ENCODE peak calls at places on chromosome 12, in nine cellular contexts. O is NCI-H1092 treated with DMSO at 0.1 percent for 48 hours; R is immature natural killer cell; H is fibroblast of mammary gland; K is upper lobe of right lung; Q is NT2/D1; M is GDM1; F is HCT116; N is naive thymus-derived CD8-positive, alpha-beta T cell. W is an unnamed sample.
A peak's percentile ranks its signal among the peaks of the same experiment; 100 is the strongest.

GRCh38 chr12:95173392-95174251 is 43.6 kb downstream of the FGD6 start:
- DNase-seq in O (no peak), R (no peak), H (peak; percentile 82), K (peak; percentile 74), Q (no peak), M (no peak), F (no peak), N (no peak), W (no peak)

GRCh38 chr12:131235871-131236271 is 282.2 kb downstream of the ADGRD1 start:
- DNase-seq in O (no peak), R (no peak), H (no peak), K (no peak), Q (no peak), M (no peak), F (no peak), N (no peak), W (no peak)

GRCh38 chr12:68040450-68041075 is 51.3 kb downstream of the IFNG-AS1 start:
- DNase-seq in O (peak; percentile 64), R (peak; percentile 76), H (peak; percentile 77), K (no peak), Q (peak; percentile 78), M (peak; percentile 53), F (peak; percentile 65), N (peak; percentile 72), W (peak; percentile 46)

GRCh38 chr12:10562306-10562933 is 51.0 kb downstream of the MAGOHB start:
- DNase-seq in O (peak; percentile 15), R (peak; percentile 63), H (peak; percentile 67), K (no peak), Q (peak; percentile 77), M (peak; percentile 0), F (peak; percentile 48), N (peak; percentile 68), W (no peak)

GRCh38 chr12:13044002-13044858 is at the start of gene FAM234B:
- DNase-seq in O (peak; percentile 75), R (peak; percentile 68), H (peak; percentile 88), K (peak; percentile 91), Q (peak; percentile 84), M (peak; percentile 2), F (peak; percentile 19), N (peak; percentile 68), W (no peak)

GRCh38 chr12:94208433-94208921 is 60.1 kb downstream of the PLXNC1 start:
- DNase-seq in O (no peak), R (no peak), H (peak; percentile 47), K (no peak), Q (no peak), M (no peak), F (no peak), N (no peak), W (no peak)

GRCh38 chr12:89333564-89334252 is 18.6 kb downstream of the DUSP6 start:
- DNase-seq in O (no peak), R (peak; percentile 40), H (no peak), K (no peak), Q (no peak), M (peak; percentile 54), F (no peak), N (no peak), W (no peak)

GRCh38 chr12:105013892-105014291 is 27.8 kb downstream of the NOPCHAP1 start:
- DNase-seq in O (no peak), R (no peak), H (peak; percentile 14), K (no peak), Q (no peak), M (no peak), F (no peak), N (no peak), W (no peak)

GRCh38 chr12:3086729-3087323 is 9.6 kb downstream of the TSPAN9 start:
- DNase-seq in O (no peak), R (no peak), H (no peak), K (no peak), Q (no peak), M (no peak), F (no peak), N (no peak), W (no peak)

GRCh38 chr12:59600174-59600573 is 4.3 kb downstream of the SLC16A7 start:
- DNase-seq in O (no peak), R (no peak), H (peak; percentile 79), K (no peak), Q (no peak), M (no peak), F (no peak), N (no peak), W (no peak)

GRCh38 chr12:79521576-79521975 is 169.2 kb downstream of the PAWR start:
- DNase-seq in O (no peak), R (no peak), H (no peak), K (no peak), Q (no peak), M (no peak), F (no peak), N (no peak), W (no peak)

GRCh38 chr12:76341436-76342030 is 6.7 kb downstream of the BBS10 start:
- DNase-seq in O (no peak), R (no peak), H (peak; percentile 56), K (no peak), Q (no peak), M (no peak), F (no peak), N (no peak), W (no peak)

W was measured in SHP77 treated with DMSO at 0.1 percent for 48 hours.